ENCODE peak calls at places on chromosomes 5 and 9, in nine cellular contexts. D, K, P, E, G, W, Y, A and Q are unnamed samples.

GRCh38 chr5:74539986-74540385 is 100.5 kb downstream of the ENC1 start:
- DNase-seq in A (no peak), E (no peak), D (no peak), P (no peak), Y (no peak), K (no peak), G (no peak), W (no peak), Q (no peak)

GRCh38 chr5:131579917-131580671 is 54.9 kb downstream of the RAPGEF6 start:
- DNase-seq in D (no peak), K (no peak), E (no peak), Y (no peak), P (no peak), G (no peak), A (no peak), W (no peak), Q (no peak)

GRCh38 chr5:107474724-107475489 is 195.8 kb downstream of the EFNA5 start:
- DNase-seq in E (no peak), A (no peak), G (peak; percentile 94), D (no peak), K (no peak), W (no peak), P (no peak), Y (no peak), Q (no peak)

GRCh38 chr5:55993013-55993412 is 1.8 kb downstream of the IL6ST start:
- DNase-seq in K (no peak), W (peak; percentile 23), Y (no peak), A (peak; percentile 51), G (peak; percentile 32), E (no peak), D (no peak), P (no peak), Q (no peak)

GRCh38 chr5:172437445-172438303 is 16.7 kb downstream of the SH3PXD2B start:
- DNase-seq in E (no peak), P (peak; percentile 83), D (no peak), G (peak; percentile 90), A (peak; percentile 88), Y (no peak), K (no peak), W (peak; percentile 88), Q (peak; percentile 93)

GRCh38 chr9:124770359-124771020 is 621 bp downstream of the NR6A1 start:
- DNase-seq in K (no peak), E (peak; percentile 22), A (no peak), G (no peak), D (no peak), Y (no peak), P (no peak), W (peak; percentile 49), Q (no peak)

GRCh38 chr5:67166886-67167285 is 29.7 kb downstream of the CD180 start:
- DNase-seq in W (no peak), A (no peak), K (no peak), P (no peak), E (no peak), D (no peak), G (no peak), Y (no peak), Q (no peak)

GRCh38 chr9:114304416-114305188 is 18.3 kb upstream of the ORM1 start:
- DNase-seq in K (peak; percentile 27), E (no peak), A (no peak), D (no peak), P (peak; percentile 36), Y (no peak), W (no peak), G (no peak), Q (no peak)

GRCh38 chr9:110615526-110615925 is 36.0 kb upstream of the SVEP1 start:
- DNase-seq in Y (no peak), D (no peak), K (no peak), P (no peak), W (no peak), G (no peak), A (peak; percentile 87), E (no peak), Q (peak; percentile 20)

GRCh38 chr9:134850611-134851010 is 30.0 kb upstream of the FCN2 start:
- DNase-seq in P (no peak), G (no peak), K (no peak), W (no peak), D (no peak), Y (no peak), A (no peak), E (no peak), Q (no peak)

GRCh38 chr9:113633782-113634596 is 170.5 kb downstream of the RGS3 start:
- DNase-seq in G (no peak), K (peak; percentile 25), A (no peak), D (no peak), Y (no peak), W (no peak), P (peak; percentile 21), E (no peak), Q (no peak)

GRCh38 chr9:121447341-121447834 is 52.3 kb downstream of the GGTA1 start:
- DNase-seq in E (no peak), A (peak; percentile 60), P (no peak), G (no peak), Y (no peak), K (no peak), D (no peak), W (no peak), Q (peak; percentile 71)

GRCh38 chr5:42131081-42131480 is 206.0 kb downstream of the FBXO4 start:
- DNase-seq in G (no peak), Y (no peak), E (no peak), D (no peak), W (no peak), K (no peak), A (no peak), P (no peak), Q (no peak)

GRCh38 chr5:78597068-78597857 is 51.3 kb downstream of the LHFPL2 start:
- DNase-seq in E (no peak), A (peak; percentile 92), D (no peak), G (peak; percentile 89), Y (no peak), W (no peak), K (no peak), P (peak; percentile 29), Q (peak; percentile 76)

GRCh38 chr5:134143964-134144941 is 29.8 kb downstream of the TCF7 start:
- DNase-seq in K (peak; percentile 12), P (no peak), A (no peak), D (no peak), W (no peak), Y (no peak), E (no peak), G (no peak), Q (no peak)

GRCh38 chr5:137372386-137373160 is 126.6 kb downstream of the SPOCK1 start:
- DNase-seq in D (no peak), K (no peak), W (no peak), A (peak; percentile 73), Y (no peak), E (no peak), G (no peak), P (no peak), Q (no peak)

GRCh38 chr5:72209515-72210115 is 102.3 kb downstream of the MAP1B start:
- DNase-seq in P (no peak), E (no peak), Y (no peak), A (peak; percentile 29), D (no peak), W (no peak), G (no peak), K (no peak), Q (no peak)

GRCh38 chr5:15501057-15501791 is 1.2 kb downstream of the FBXL7 start:
- DNase-seq in D (no peak), K (no peak), P (no peak), Y (no peak), A (peak; percentile 91), W (peak; percentile 80), E (no peak), G (peak; percentile 48), Q (peak; percentile 86)

DNA sequence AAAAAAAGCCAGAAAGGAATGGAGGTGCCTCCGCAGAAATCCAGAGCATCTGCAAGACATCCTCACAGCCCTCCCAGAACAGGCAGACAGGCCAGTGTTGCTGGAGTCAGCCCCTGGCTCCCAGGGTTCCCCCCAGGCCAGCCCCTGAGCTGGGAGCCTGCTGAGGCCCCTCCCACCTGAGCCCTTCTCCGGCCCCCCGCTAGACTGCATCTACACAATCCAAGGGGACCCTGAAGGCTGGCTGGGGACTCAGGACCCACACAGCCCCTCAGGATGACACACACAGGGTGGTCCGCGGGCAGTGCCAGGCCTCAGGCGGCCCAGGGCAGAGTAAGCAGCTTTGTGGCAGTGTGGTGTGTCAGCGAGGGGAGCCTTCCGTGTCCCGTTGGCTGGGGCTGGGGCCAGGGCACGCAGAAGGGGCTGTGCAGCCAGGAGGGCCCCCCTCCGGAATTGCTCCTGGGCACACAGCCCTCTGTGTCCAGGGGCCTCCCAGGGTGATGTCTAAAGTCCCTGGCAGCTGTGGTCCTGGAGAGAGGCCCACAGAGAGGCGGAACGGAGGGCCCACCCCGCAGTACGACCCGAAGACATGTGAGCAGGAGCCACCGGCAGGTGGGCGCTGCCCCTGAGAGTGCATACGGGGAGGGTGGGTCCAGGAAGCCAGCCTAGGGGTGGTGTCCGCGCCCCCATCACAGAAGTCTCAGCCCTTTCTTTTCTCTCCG is 2.9 kb downstream of the TMEM250 start:
- DNase-seq in D (no peak), A (no peak), G (no peak), K (no peak), E (no peak), Y (no peak), P (no peak), W (no peak), Q (no peak)
- H3K27me3 ChIP-seq in D (no peaks in the 10 kb centered on the region), A (no peaks in the 10 kb centered on the region), G (no peaks in the 10 kb centered on the region), K (no peaks in the 10 kb centered on the region), E (no peaks in the 10 kb centered on the region), Y (no peaks in the 10 kb centered on the region), P (no peaks in the 10 kb centered on the region), W (no peaks in the 10 kb centered on the region), Q (no peaks in the 10 kb centered on the region)

GRCh38 chr9:95572370-95573151 is 55.8 kb upstream of the PTCH1 start:
- DNase-seq in Y (no peak), K (no peak), P (no peak), W (no peak), G (no peak), A (peak; percentile 87), D (no peak), E (no peak), Q (no peak)
- H3K27me3 ChIP-seq in Y (peaks cover 8% of the 10 kb centered on the region), K (no peaks in the 10 kb centered on the region), P (no peaks in the 10 kb centered on the region), W (no peaks in the 10 kb centered on the region), G (no peaks in the 10 kb centered on the region), A (no peaks in the 10 kb centered on the region), D (no peaks in the 10 kb centered on the region), E (peaks cover 12% of the 10 kb centered on the region), Q (no peaks in the 10 kb centered on the region)

GRCh38 chr9:136815422-136815782 is 7.7 kb downstream of the RABL6 start:
- DNase-seq in Y (no peak), P (no peak), E (no peak), D (no peak), G (no peak), W (no peak), A (no peak), K (no peak), Q (no peak)

GRCh38 chr9:136814725-136815421 is 7.1 kb downstream of the RABL6 start:
- DNase-seq in G (no peak), Y (no peak), D (no peak), K (no peak), A (no peak), P (no peak), W (no peak), E (no peak), Q (no peak)
- H3K27me3 ChIP-seq in G (no peaks in the 10 kb centered on the region), Y (no peaks in the 10 kb centered on the region), D (no peaks in the 10 kb centered on the region), K (no peaks in the 10 kb centered on the region), A (no peaks in the 10 kb centered on the region), P (no peaks in the 10 kb centered on the region), W (no peaks in the 10 kb centered on the region), E (no peaks in the 10 kb centered on the region), Q (no peaks in the 10 kb centered on the region)

DNA sequence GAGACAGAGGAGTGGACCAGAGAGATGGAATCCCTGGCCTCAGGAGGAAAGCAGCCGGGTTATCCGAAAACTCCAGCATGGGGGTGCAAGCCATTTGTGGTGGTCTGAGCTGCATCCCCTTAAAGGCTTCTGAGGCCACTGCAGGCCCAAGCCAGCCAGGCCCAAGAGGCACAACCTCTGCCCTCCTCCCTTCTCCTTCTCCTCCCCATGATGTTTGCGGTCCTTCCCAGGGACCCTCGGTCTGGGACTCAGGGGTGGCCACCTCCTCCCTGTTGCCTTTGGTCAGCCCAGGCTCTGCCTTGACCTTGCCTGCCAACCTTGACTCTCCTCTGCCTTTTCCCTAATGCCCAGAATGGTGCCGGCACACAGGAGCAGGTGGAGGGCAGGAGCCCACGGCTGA is 4.6 kb downstream of the NCS1 start:
- DNase-seq in P (no peak), D (no peak), E (no peak), A (no peak), K (no peak), Y (no peak), W (no peak), G (no peak), Q (no peak)
- H3K27me3 ChIP-seq in P (no peaks in the 10 kb centered on the region), D (peaks cover 3% of the 10 kb centered on the region), E (peaks cover 12% of the 10 kb centered on the region), A (no peaks in the 10 kb centered on the region), K (no peaks in the 10 kb centered on the region), Y (peaks cover 10% of the 10 kb centered on the region), W (no peaks in the 10 kb centered on the region), G (no peaks in the 10 kb centered on the region), Q (no peaks in the 10 kb centered on the region)